ENCODE peak calls at places on chromosomes 16 and 17, in seven cellular contexts. K is DND-41, W is mammary epithelial cell, S is neural progenitor cell, G is fibroblast of lung, R is astrocyte, T is PC-3. M is an unnamed sample. For H3K36me3, the result is how much of the 10 kb centered on the place peaks cover.

GRCh38 chr16:68257906-68258800 is 6.2 kb upstream of the SLC7A6 start:
- DNase-seq in K (no peak), W (peak), S (no peak), G (peak), R (peak), T (peak), M (peak)

GRCh38 chr16:1188781-1189189 is 35.9 kb downstream of the CACNA1H start:
- DNase-seq in K (peak), W (peak), S (peak), G (peak), R (no peak), T (peak), M (peak)

GRCh38 chr16:84065536-84066132 is 23.0 kb upstream of the SLC38A8 start:
- DNase-seq in K (peak), W (peak), S (peak), G (peak), R (peak), T (peak), M (peak)

GRCh38 chr17:59154335-59154720 is 658 bp downstream of the SKA2 start:
- DNase-seq in K (peak), W (peak), S (peak), G (peak), R (peak), T (peak), M (peak)

GRCh38 chr16:2692251-2692947 is 10.1 kb downstream of the KCTD5 start:
- DNase-seq in K (no peak), W (no peak), S (peak), G (peak), R (peak), T (no peak), M (no peak)

GRCh38 chr16:20073203-20074088 is at the start of gene GPR139:
- DNase-seq in K (no peak), W (no peak), S (peak), G (no peak), R (no peak), T (no peak), M (no peak)

GRCh38 chr17:40347319-40348135 is 17.0 kb downstream of the GJD3 start:
- DNase-seq in K (no peak), W (no peak), S (no peak), G (no peak), R (no peak), T (no peak), M (no peak)

GRCh38 chr17:16377804-16378400 is 3.0 kb upstream of the UBB start:
- DNase-seq in K (no peak), W (peak), S (no peak), G (peak), R (peak), T (peak), M (peak)

GRCh38 chr17:17780941-17781590 is 55.7 kb downstream of the SREBF1 start:
- DNase-seq in K (no peak), W (no peak), S (peak), G (peak), R (peak), T (peak), M (peak)

GRCh38 chr17:7745748-7746470 is 28.4 kb downstream of the DNAH2 start:
- DNase-seq in K (no peak), W (peak), S (no peak), G (peak), R (peak), T (peak), M (no peak)

GRCh38 chr16:69339289-69340094 is at the start of the genes COG8 and NIP7:
- DNase-seq in K (peak), W (peak), S (peak), G (peak), R (peak), T (peak), M (peak)
- H3K36me3 ChIP-seq in K (half or more), W (under half), S (under half), G (under half), R (under half), T (under half), M (under half)

GRCh38 chr17:38922538-38923291 is 2.7 kb upstream of the LASP1NB start:
- DNase-seq in K (no peak), W (peak), S (peak), G (peak), R (peak), T (peak), M (peak)

GRCh38 chr17:38926290-38927070 is 1.1 kb downstream of the LASP1NB start:
- DNase-seq in K (no peak), W (peak), S (no peak), G (peak), R (peak), T (no peak), M (no peak)

GRCh38 chr17:38921756-38922411 is 3.5 kb upstream of the LASP1NB start:
- DNase-seq in K (no peak), W (no peak), S (no peak), G (no peak), R (no peak), T (no peak), M (no peak)

GRCh38 chr17:38920374-38921291 is 4.8 kb upstream of the LASP1NB start:
- DNase-seq in K (no peak), W (no peak), S (no peak), G (no peak), R (no peak), T (no peak), M (no peak)

GRCh38 chr17:38925263-38925995 is at the start of gene LASP1NB:
- DNase-seq in K (peak), W (no peak), S (peak), G (peak), R (peak), T (no peak), M (no peak)
- H3K9ac ChIP-seq in K (no peak), W (no peak), S (no peak), G (no peak), R (peak), T (no peak), M (no peak)

GRCh38 chr17:45277992-45278391 is 16.1 kb upstream of the SPATA32 start:
- DNase-seq in K (no peak), W (no peak), S (no peak), G (peak), R (peak), T (no peak), M (no peak)

GRCh38 chr17:45276031-45276430 is 14.1 kb upstream of the SPATA32 start:
- DNase-seq in K (no peak), W (no peak), S (no peak), G (no peak), R (no peak), T (no peak), M (no peak)

GRCh38 chr17:45274033-45274432 is 12.1 kb upstream of the SPATA32 start:
- DNase-seq in K (no peak), W (no peak), S (no peak), G (no peak), R (no peak), T (no peak), M (no peak)

GRCh38 chr17:45279898-45280297 is 18.0 kb upstream of the SPATA32 start:
- DNase-seq in K (no peak), W (no peak), S (no peak), G (no peak), R (no peak), T (no peak), M (no peak)

GRCh38 chr17:45277216-45277849 is 15.4 kb upstream of the SPATA32 start:
- DNase-seq in K (peak), W (peak), S (peak), G (peak), R (peak), T (peak), M (peak)
- TF ChIP-seq CTCF in K (peak), W (peak), S (peak), G (peak), R (peak), T (peak), M (peak)

GRCh38 chr16:78900039-78900811 is 700.3 kb downstream of the MAF start:
- DNase-seq in K (no peak), W (no peak), S (no peak), G (no peak), R (no peak), T (no peak), M (no peak)
- H3K36me3 ChIP-seq in K (under half), W (under half), S (under half), G (under half), R (under half), T (under half), M (under half)

DNA sequence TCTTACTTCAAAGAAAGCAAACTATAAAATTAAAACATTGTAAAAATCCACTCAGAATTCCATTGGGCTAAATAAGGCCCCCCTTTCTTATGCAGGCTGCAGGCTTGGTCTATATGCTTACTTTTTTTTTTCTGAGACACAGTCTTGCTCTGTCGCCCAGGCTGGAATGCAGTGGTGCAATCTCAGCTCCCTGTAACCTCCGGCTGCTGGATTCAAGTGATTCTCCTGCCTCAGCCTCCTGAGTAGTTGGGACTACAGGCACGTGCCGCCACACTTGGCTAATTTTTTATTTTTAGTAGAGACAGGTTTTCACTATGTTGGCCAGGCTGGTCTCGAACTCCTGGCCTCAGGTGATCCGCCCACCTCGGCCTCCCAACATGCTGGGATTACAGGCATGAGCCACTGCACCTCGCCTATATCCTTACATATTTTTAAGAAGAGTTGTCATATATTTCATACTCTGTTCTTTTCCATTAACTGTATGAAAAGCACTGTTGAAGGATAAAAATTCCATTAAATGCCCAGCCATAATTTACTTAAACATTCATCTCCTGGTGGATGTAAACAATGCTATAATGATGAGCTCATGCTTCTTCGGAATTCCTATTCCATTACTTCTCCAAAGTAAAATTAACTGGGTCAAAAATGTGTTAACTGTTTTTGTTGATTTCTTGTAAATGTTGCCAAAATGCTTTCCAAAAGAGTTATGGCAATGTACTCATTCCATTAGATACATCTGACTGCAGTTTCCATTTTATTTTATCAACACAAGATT is 17.8 kb downstream of the SNN start:
- DNase-seq in K (no peak), W (no peak), S (no peak), G (peak), R (no peak), T (peak), M (no peak)
- H3K9ac ChIP-seq in K (no peak), W (no peak), S (no peak), G (no peak), R (no peak), T (no peak), M (no peak)

DNA sequence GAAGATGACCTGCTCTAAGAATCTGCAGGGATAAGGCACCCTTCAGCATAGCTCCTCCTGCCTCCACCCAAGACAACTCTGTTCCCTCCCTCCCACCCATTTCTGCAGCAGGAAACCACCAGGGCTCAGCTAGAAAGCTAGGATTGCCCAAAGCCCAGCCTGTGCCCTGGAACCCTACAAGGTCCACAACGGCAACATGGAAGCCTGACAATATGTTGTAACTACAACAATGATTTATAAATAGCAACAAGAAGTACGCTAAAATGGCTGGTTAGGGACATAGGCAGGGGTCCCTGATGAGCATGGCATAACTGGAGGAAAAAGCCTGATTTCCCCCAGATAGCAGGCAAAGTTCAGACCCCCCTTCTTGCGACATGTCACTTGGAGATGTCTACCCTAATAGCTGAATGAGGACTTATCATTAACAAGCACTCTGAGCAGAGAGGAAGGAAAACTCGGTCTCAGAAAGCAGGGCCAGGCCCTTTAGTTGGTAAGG is 6.5 kb downstream of the ST3GAL2 start:
- DNase-seq in K (no peak), W (no peak), S (no peak), G (no peak), R (no peak), T (no peak), M (no peak)
- TF ChIP-seq CTCF in K (no peak), W (no peak), S (no peak), G (no peak), R (no peak), T (no peak), M (no peak)

GRCh38 chr17:8913879-8914278 is 46.4 kb upstream of the PIK3R6 start:
- DNase-seq in K (no peak), W (no peak), S (no peak), G (no peak), R (no peak), T (no peak), M (no peak)
- H3K36me3 ChIP-seq in K (under half), W (under half), S (under half), G (under half), R (under half), T (under half), M (under half)

GRCh38 chr17:45243750-45244149 is 18.1 kb downstream of the SPATA32 start:
- DNase-seq in K (no peak), W (no peak), S (no peak), G (no peak), R (no peak), T (no peak), M (peak)

GRCh38 chr17:45241315-45242011 is 19.8 kb downstream of the FMNL1 start:
- DNase-seq in K (no peak), W (no peak), S (peak), G (no peak), R (no peak), T (no peak), M (peak)

GRCh38 chr17:45242015-45242414 is 19.9 kb downstream of the SPATA32 start:
- DNase-seq in K (no peak), W (no peak), S (no peak), G (no peak), R (no peak), T (no peak), M (no peak)

GRCh38 chr17:45238155-45238774 is 16.6 kb downstream of the FMNL1 start:
- DNase-seq in K (no peak), W (no peak), S (no peak), G (no peak), R (no peak), T (no peak), M (no peak)

GRCh38 chr17:45240905-45241314 is 19.2 kb downstream of the FMNL1 start:
- DNase-seq in K (no peak), W (no peak), S (no peak), G (no peak), R (no peak), T (no peak), M (no peak)
- H3K9ac ChIP-seq in K (no peak), W (no peak), S (no peak), G (no peak), R (no peak), T (no peak), M (no peak)

GRCh38 chr17:42691021-42691545 is 8.8 kb downstream of the CNTNAP1 start:
- DNase-seq in K (no peak), W (no peak), S (no peak), G (no peak), R (no peak), T (no peak), M (no peak)

GRCh38 chr17:42695500-42695899 is 13.2 kb downstream of the CNTNAP1 start:
- DNase-seq in K (no peak), W (no peak), S (no peak), G (no peak), R (no peak), T (no peak), M (no peak)

GRCh38 chr17:42692489-42692888 is 10.2 kb downstream of the CNTNAP1 start:
- DNase-seq in K (no peak), W (no peak), S (no peak), G (no peak), R (no peak), T (no peak), M (no peak)

GRCh38 chr17:42697108-42697811 is 14.9 kb downstream of the CNTNAP1 start:
- DNase-seq in K (no peak), W (no peak), S (no peak), G (no peak), R (no peak), T (no peak), M (no peak)

GRCh38 chr17:42694524-42694923 is 12.2 kb downstream of the CNTNAP1 start:
- DNase-seq in K (no peak), W (no peak), S (no peak), G (no peak), R (no peak), T (no peak), M (no peak)
- TF ChIP-seq CTCF in K (no peak), W (no peak), S (no peak), G (no peak), R (no peak), T (no peak), M (no peak)

M was measured in colonic mucosa.